ENCODE peak calls at places on chromosomes 13 and 19, in six cellular contexts. One of them, this sample, is unnamed.

GRCh38 chr19:6033744-6034264 is 55.9 kb upstream of the RANBP3 start:
- DNase-seq in A549: no peak
- DNase-seq in GM12878: no peak
- DNase-seq in HepG2: no peak
- DNase-seq in K562: no peak
- DNase-seq in endothelial cell of umbilical vein: no peak
- DNase-seq in this sample: no peak

GRCh38 chr13:86882835-86883234 is 788.3 kb upstream of the SLITRK5 start:
- DNase-seq in A549: no peak
- DNase-seq in GM12878: no peak
- DNase-seq in HepG2: peak; percentile 7
- DNase-seq in K562: no peak
- DNase-seq in endothelial cell of umbilical vein: no peak
- DNase-seq in this sample: peak; percentile 6

GRCh38 chr13:112953591-112954487 is 15.2 kb upstream of the MCF2L start:
- DNase-seq in A549: no peak
- DNase-seq in GM12878: no peak
- DNase-seq in HepG2: peak; percentile 58
- DNase-seq in K562: no peak
- DNase-seq in endothelial cell of umbilical vein: no peak
- DNase-seq in this sample: no peak

GRCh38 chr19:18514800-18515682 is 6.8 kb downstream of the ELL start:
- DNase-seq in A549: peak; percentile 64
- DNase-seq in GM12878: no peak
- DNase-seq in HepG2: peak; percentile 99
- DNase-seq in K562: no peak
- DNase-seq in endothelial cell of umbilical vein: peak; percentile 90
- DNase-seq in this sample: peak; percentile 76

GRCh38 chr13:29118471-29118870 is 298.3 kb downstream of the MTUS2 start:
- DNase-seq in A549: no peak
- DNase-seq in GM12878: no peak
- DNase-seq in HepG2: no peak
- DNase-seq in K562: no peak
- DNase-seq in endothelial cell of umbilical vein: no peak
- DNase-seq in this sample: no peak

GRCh38 chr13:60019119-60019993 is 144.4 kb downstream of the DIAPH3 start:
- DNase-seq in A549: no peak
- DNase-seq in GM12878: peak; percentile 17
- DNase-seq in HepG2: peak; percentile 3
- DNase-seq in K562: no peak
- DNase-seq in endothelial cell of umbilical vein: no peak
- DNase-seq in this sample: peak; percentile 29

GRCh38 chr19:56877069-56877715 is 36.7 kb upstream of the PEG3 start:
- DNase-seq in A549: no peak
- DNase-seq in GM12878: no peak
- DNase-seq in HepG2: no peak
- DNase-seq in K562: no peak
- DNase-seq in endothelial cell of umbilical vein: no peak
- DNase-seq in this sample: no peak

GRCh38 chr19:34556500-34556899 is 74.9 kb downstream of the WTIP start:
- DNase-seq in A549: peak; percentile 27
- DNase-seq in GM12878: no peak
- DNase-seq in HepG2: peak; percentile 13
- DNase-seq in K562: peak; percentile 25
- DNase-seq in endothelial cell of umbilical vein: peak; percentile 8
- DNase-seq in this sample: peak; percentile 45

GRCh38 chr13:31042501-31043165 is 110.2 kb downstream of the TEX26 start:
- DNase-seq in A549: no peak
- DNase-seq in GM12878: no peak
- DNase-seq in HepG2: no peak
- DNase-seq in K562: no peak
- DNase-seq in endothelial cell of umbilical vein: no peak
- DNase-seq in this sample: no peak

GRCh38 chr13:27599845-27600553 is 20.3 kb downstream of the LNX2 start:
- DNase-seq in A549: peak; percentile 36
- DNase-seq in GM12878: no peak
- DNase-seq in HepG2: peak; percentile 67
- DNase-seq in K562: peak; percentile 20
- DNase-seq in endothelial cell of umbilical vein: peak; percentile 70
- DNase-seq in this sample: no peak

GRCh38 chr13:26954981-26955380 is 194.4 kb upstream of the GPR12 start:
- DNase-seq in A549: no peak
- DNase-seq in GM12878: no peak
- DNase-seq in HepG2: no peak
- DNase-seq in K562: no peak
- DNase-seq in endothelial cell of umbilical vein: no peak
- DNase-seq in this sample: no peak

GRCh38 chr19:40231544-40232424 is 5.3 kb upstream of the CCNP start:
- DNase-seq in A549: no peak
- DNase-seq in GM12878: no peak
- DNase-seq in HepG2: peak; percentile 82
- DNase-seq in K562: peak; percentile 82
- DNase-seq in endothelial cell of umbilical vein: no peak
- DNase-seq in this sample: no peak

GRCh38 chr19:1267441-1268391 is 1.4 kb upstream of the CIRBP start:
- DNase-seq in A549: no peak
- DNase-seq in GM12878: no peak
- DNase-seq in HepG2: no peak
- DNase-seq in K562: no peak
- DNase-seq in endothelial cell of umbilical vein: no peak
- DNase-seq in this sample: no peak

GRCh38 chr13:43433691-43434121 is 353.1 kb downstream of the ENOX1 start:
- DNase-seq in A549: no peak
- DNase-seq in GM12878: no peak
- DNase-seq in HepG2: no peak
- DNase-seq in K562: no peak
- DNase-seq in endothelial cell of umbilical vein: no peak
- DNase-seq in this sample: no peak

GRCh38 chr19:55642153-55643002 is 1.1 kb upstream of the ZNF581 start:
- DNase-seq in A549: no peak
- DNase-seq in GM12878: no peak
- DNase-seq in HepG2: no peak
- DNase-seq in K562: no peak
- DNase-seq in endothelial cell of umbilical vein: no peak
- DNase-seq in this sample: no peak

GRCh38 chr19:51480590-51480989 is 2.3 kb downstream of the CEACAM18 start:
- DNase-seq in A549: no peak
- DNase-seq in GM12878: no peak
- DNase-seq in HepG2: peak; percentile 20
- DNase-seq in K562: peak; percentile 67
- DNase-seq in endothelial cell of umbilical vein: no peak
- DNase-seq in this sample: peak; percentile 63

GRCh38 chr19:38869160-38869835 is 8.8 kb downstream of the RINL start:
- DNase-seq in A549: no peak
- DNase-seq in GM12878: no peak
- DNase-seq in HepG2: no peak
- DNase-seq in K562: no peak
- DNase-seq in endothelial cell of umbilical vein: no peak
- DNase-seq in this sample: peak; percentile 52

GRCh38 chr13:66995366-66995663 is 234.8 kb downstream of the PCDH9 start:
- DNase-seq in A549: no peak
- DNase-seq in GM12878: no peak
- DNase-seq in HepG2: no peak
- DNase-seq in K562: no peak
- DNase-seq in endothelial cell of umbilical vein: no peak
- DNase-seq in this sample: no peak

GRCh38 chr19:14023404-14024235 is 4.3 kb upstream of the RLN3 start:
- DNase-seq in A549: peak; percentile 71
- DNase-seq in GM12878: no peak
- DNase-seq in HepG2: peak; percentile 85
- DNase-seq in K562: peak; percentile 76
- DNase-seq in endothelial cell of umbilical vein: peak; percentile 83
- DNase-seq in this sample: peak; percentile 87

GRCh38 chr19:7360393-7360984 is 11.8 kb downstream of the ARHGEF18 start:
- DNase-seq in A549: no peak
- DNase-seq in GM12878: no peak
- DNase-seq in HepG2: no peak
- DNase-seq in K562: no peak
- DNase-seq in endothelial cell of umbilical vein: no peak
- DNase-seq in this sample: peak; percentile 62

GRCh38 chr19:768424-768823 is 17.5 kb downstream of the MISP start:
- DNase-seq in A549: peak; percentile 70
- DNase-seq in GM12878: no peak
- DNase-seq in HepG2: no peak
- DNase-seq in K562: no peak
- DNase-seq in endothelial cell of umbilical vein: no peak
- DNase-seq in this sample: no peak

GRCh38 chr19:17686592-17687042 is 1.5 kb downstream of the UNC13A start:
- DNase-seq in A549: peak; percentile 80
- DNase-seq in GM12878: no peak
- DNase-seq in HepG2: no peak
- DNase-seq in K562: peak; percentile 81
- DNase-seq in endothelial cell of umbilical vein: no peak
- DNase-seq in this sample: peak; percentile 32

GRCh38 chr19:44840811-44841210 is 5.3 kb upstream of the NECTIN2 start:
- DNase-seq in A549: no peak
- DNase-seq in GM12878: no peak
- DNase-seq in HepG2: no peak
- DNase-seq in K562: no peak
- DNase-seq in endothelial cell of umbilical vein: no peak
- DNase-seq in this sample: no peak

GRCh38 chr19:45079063-45079910 is at the start of gene GEMIN7:
- DNase-seq in A549: peak; percentile 88
- DNase-seq in GM12878: peak; percentile 64
- DNase-seq in HepG2: peak; percentile 60
- DNase-seq in K562: peak; percentile 85
- DNase-seq in endothelial cell of umbilical vein: peak; percentile 75
- DNase-seq in this sample: peak; percentile 84

GRCh38 chr13:111322001-111322915 is 1.8 kb downstream of the TEX29 start:
- DNase-seq in A549: no peak
- DNase-seq in GM12878: no peak
- DNase-seq in HepG2: no peak
- DNase-seq in K562: no peak
- DNase-seq in endothelial cell of umbilical vein: no peak
- DNase-seq in this sample: no peak

GRCh38 chr19:2422951-2423880 is 4.2 kb downstream of the TIMM13 start:
- DNase-seq in A549: no peak
- DNase-seq in GM12878: no peak
- DNase-seq in HepG2: no peak
- DNase-seq in K562: no peak
- DNase-seq in endothelial cell of umbilical vein: no peak
- DNase-seq in this sample: no peak

GRCh38 chr19:7552781-7553180 is 17.3 kb downstream of the PNPLA6 start:
- DNase-seq in A549: no peak
- DNase-seq in GM12878: no peak
- DNase-seq in HepG2: no peak
- DNase-seq in K562: no peak
- DNase-seq in endothelial cell of umbilical vein: no peak
- DNase-seq in this sample: no peak

GRCh38 chr19:42088471-42089190 is 12.7 kb downstream of the ZNF574 start:
- DNase-seq in A549: no peak
- DNase-seq in GM12878: no peak
- DNase-seq in HepG2: no peak
- DNase-seq in K562: no peak
- DNase-seq in endothelial cell of umbilical vein: peak; percentile 39
- DNase-seq in this sample: no peak

GRCh38 chr19:3125900-3126524 is 9.8 kb upstream of the GNA15 start:
- DNase-seq in A549: peak; percentile 33
- DNase-seq in GM12878: no peak
- DNase-seq in HepG2: peak; percentile 43
- DNase-seq in K562: peak; percentile 75
- DNase-seq in endothelial cell of umbilical vein: peak; percentile 53
- DNase-seq in this sample: peak; percentile 61

GRCh38 chr13:101579291-101579802 is 126.9 kb downstream of the ITGBL1 start:
- DNase-seq in A549: peak; percentile 53
- DNase-seq in GM12878: no peak
- DNase-seq in HepG2: peak; percentile 2
- DNase-seq in K562: no peak
- DNase-seq in endothelial cell of umbilical vein: peak; percentile 82
- DNase-seq in this sample: no peak

GRCh38 chr19:15532779-15533521 is 24.6 kb downstream of the CYP4F22 start:
- DNase-seq in A549: no peak
- DNase-seq in GM12878: peak; percentile 25
- DNase-seq in HepG2: no peak
- DNase-seq in K562: no peak
- DNase-seq in endothelial cell of umbilical vein: no peak
- DNase-seq in this sample: peak; percentile 83
- TF ChIP-seq MYC in A549: no peak
- TF ChIP-seq MYC in GM12878: no peak
- TF ChIP-seq MYC in HepG2: no peak
- TF ChIP-seq MYC in K562: no peak
- TF ChIP-seq MYC in endothelial cell of umbilical vein: no peak
- TF ChIP-seq MYC in this sample: peak; percentile 27

DNA sequence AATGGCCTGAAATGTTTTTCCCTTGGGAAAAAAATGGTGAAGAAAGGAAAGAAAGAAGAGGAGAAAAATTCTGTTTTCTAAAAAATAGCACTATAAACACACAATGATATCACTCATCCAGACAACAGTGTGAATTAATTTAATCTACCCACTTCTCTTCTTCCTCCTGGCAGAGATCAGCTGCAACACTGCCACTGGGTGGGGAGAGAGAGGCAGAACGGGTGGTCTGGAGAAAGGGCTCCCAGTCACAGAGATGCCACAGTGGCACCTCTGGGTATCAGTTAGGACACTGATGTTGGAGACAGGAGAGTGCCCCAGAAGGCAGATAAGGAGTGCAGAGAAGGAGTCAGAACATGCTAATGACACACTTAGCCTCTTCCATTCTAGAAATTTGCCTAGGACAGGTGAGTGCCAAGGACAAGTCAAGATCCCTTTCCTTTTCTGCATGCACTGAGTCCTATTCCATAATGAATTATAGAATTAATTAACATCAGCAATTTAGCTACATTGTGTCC is 168.6 kb downstream of the SUCLA2 start:
- DNase-seq in A549: no peak
- DNase-seq in GM12878: no peak
- DNase-seq in HepG2: no peak
- DNase-seq in K562: no peak
- DNase-seq in endothelial cell of umbilical vein: no peak
- DNase-seq in this sample: no peak
- TF ChIP-seq MYC in A549: no peak
- TF ChIP-seq MYC in GM12878: no peak
- TF ChIP-seq MYC in HepG2: no peak
- TF ChIP-seq MYC in K562: no peak
- TF ChIP-seq MYC in endothelial cell of umbilical vein: no peak
- TF ChIP-seq MYC in this sample: no peak

GRCh38 chr13:21047591-21048282 is 13.6 kb downstream of the LATS2 start:
- DNase-seq in A549: no peak
- DNase-seq in GM12878: no peak
- DNase-seq in HepG2: no peak
- DNase-seq in K562: no peak
- DNase-seq in endothelial cell of umbilical vein: no peak
- DNase-seq in this sample: peak; percentile 54
- TF ChIP-seq MYC in A549: no peak
- TF ChIP-seq MYC in GM12878: no peak
- TF ChIP-seq MYC in HepG2: no peak
- TF ChIP-seq MYC in K562: no peak
- TF ChIP-seq MYC in endothelial cell of umbilical vein: no peak
- TF ChIP-seq MYC in this sample: no peak

GRCh38 chr19:32061304-32061703 is 284.1 kb upstream of the ZNF507 start:
- DNase-seq in A549: no peak
- DNase-seq in GM12878: no peak
- DNase-seq in HepG2: no peak
- DNase-seq in K562: no peak
- DNase-seq in endothelial cell of umbilical vein: no peak
- DNase-seq in this sample: no peak
- TF ChIP-seq MYC in A549: no peak
- TF ChIP-seq MYC in GM12878: no peak
- TF ChIP-seq MYC in HepG2: no peak
- TF ChIP-seq MYC in K562: no peak
- TF ChIP-seq MYC in endothelial cell of umbilical vein: no peak
- TF ChIP-seq MYC in this sample: no peak